ENCODE peak calls at places on chromosome 19, in six cellular contexts. One of them, this sample, is unnamed.
A peak's percentile ranks its signal among the peaks of the same experiment; 100 is the strongest.

GRCh38 chr19:3375221-3376088 is 9.1 kb downstream of the NFIC start:
- DNase-seq in cardiac muscle cell: peak; percentile 74
- DNase-seq in heart right ventricle: peak; percentile 84
- DNase-seq in IMR-90: peak; percentile 70
- DNase-seq in CD8-positive, alpha-beta T cell: no peak
- DNase-seq in HepG2: no peak
- DNase-seq in this sample: no peak

GRCh38 chr19:49128545-49129237 is 9.3 kb downstream of the PPFIA3 start:
- DNase-seq in HepG2: no peak
- DNase-seq in heart right ventricle: no peak
- DNase-seq in CD8-positive, alpha-beta T cell: no peak
- DNase-seq in IMR-90: no peak
- DNase-seq in cardiac muscle cell: no peak
- DNase-seq in this sample: no peak

GRCh38 chr19:1491114-1491848 is at the start of gene REEP6:
- DNase-seq in IMR-90: no peak
- DNase-seq in cardiac muscle cell: no peak
- DNase-seq in CD8-positive, alpha-beta T cell: no peak
- DNase-seq in heart right ventricle: no peak
- DNase-seq in HepG2: no peak
- DNase-seq in this sample: no peak

GRCh38 chr19:12112701-12113100 is 27.4 kb downstream of the ZNF20 start:
- DNase-seq in HepG2: peak; percentile 61
- DNase-seq in IMR-90: no peak
- DNase-seq in heart right ventricle: no peak
- DNase-seq in cardiac muscle cell: no peak
- DNase-seq in CD8-positive, alpha-beta T cell: no peak
- DNase-seq in this sample: no peak

GRCh38 chr19:48511321-48511731 is 309 bp downstream of the LMTK3 start:
- DNase-seq in IMR-90: no peak
- DNase-seq in CD8-positive, alpha-beta T cell: no peak
- DNase-seq in HepG2: no peak
- DNase-seq in heart right ventricle: no peak
- DNase-seq in cardiac muscle cell: no peak
- DNase-seq in this sample: no peak

GRCh38 chr19:33815410-33816340 is 19.0 kb downstream of the KCTD15 start:
- DNase-seq in HepG2: no peak
- DNase-seq in cardiac muscle cell: peak; percentile 59
- DNase-seq in IMR-90: peak; percentile 34
- DNase-seq in CD8-positive, alpha-beta T cell: no peak
- DNase-seq in heart right ventricle: no peak
- DNase-seq in this sample: no peak

GRCh38 chr19:43625918-43626579 is 6.6 kb upstream of the ZNF428 start:
- DNase-seq in CD8-positive, alpha-beta T cell: no peak
- DNase-seq in HepG2: no peak
- DNase-seq in cardiac muscle cell: peak; percentile 43
- DNase-seq in IMR-90: no peak
- DNase-seq in heart right ventricle: peak; percentile 24
- DNase-seq in this sample: no peak

GRCh38 chr19:46890423-46891170 is 29.8 kb downstream of the ARHGAP35 start:
- DNase-seq in cardiac muscle cell: peak; percentile 53
- DNase-seq in heart right ventricle: no peak
- DNase-seq in HepG2: peak; percentile 99
- DNase-seq in CD8-positive, alpha-beta T cell: no peak
- DNase-seq in IMR-90: peak; percentile 92
- DNase-seq in this sample: no peak

GRCh38 chr19:48123907-48124675 is 13.5 kb upstream of the PLA2G4C start:
- DNase-seq in cardiac muscle cell: peak; percentile 58
- DNase-seq in HepG2: peak; percentile 39
- DNase-seq in heart right ventricle: no peak
- DNase-seq in IMR-90: peak; percentile 73
- DNase-seq in CD8-positive, alpha-beta T cell: no peak
- DNase-seq in this sample: no peak

GRCh38 chr19:11296264-11296663 is 304 bp downstream of the TSPAN16 start:
- DNase-seq in heart right ventricle: no peak
- DNase-seq in HepG2: no peak
- DNase-seq in cardiac muscle cell: peak; percentile 83
- DNase-seq in CD8-positive, alpha-beta T cell: no peak
- DNase-seq in IMR-90: no peak
- DNase-seq in this sample: no peak

GRCh38 chr19:39434123-39435076 is 1.3 kb downstream of the RPS16 start:
- DNase-seq in CD8-positive, alpha-beta T cell: no peak
- DNase-seq in HepG2: no peak
- DNase-seq in heart right ventricle: no peak
- DNase-seq in cardiac muscle cell: no peak
- DNase-seq in IMR-90: no peak
- DNase-seq in this sample: no peak

GRCh38 chr19:33064117-33064777 is 441 bp downstream of the RHPN2 start:
- DNase-seq in heart right ventricle: peak; percentile 27
- DNase-seq in cardiac muscle cell: peak; percentile 15
- DNase-seq in HepG2: no peak
- DNase-seq in CD8-positive, alpha-beta T cell: no peak
- DNase-seq in IMR-90: no peak
- DNase-seq in this sample: peak; percentile 9

GRCh38 chr19:2574971-2575630 is 99.2 kb downstream of the GADD45B start:
- DNase-seq in CD8-positive, alpha-beta T cell: no peak
- DNase-seq in heart right ventricle: no peak
- DNase-seq in HepG2: no peak
- DNase-seq in IMR-90: no peak
- DNase-seq in cardiac muscle cell: no peak
- DNase-seq in this sample: no peak

GRCh38 chr19:48821633-48822032 is 10.8 kb upstream of the BCAT2 start:
- DNase-seq in CD8-positive, alpha-beta T cell: no peak
- DNase-seq in IMR-90: no peak
- DNase-seq in cardiac muscle cell: no peak
- DNase-seq in HepG2: no peak
- DNase-seq in heart right ventricle: no peak
- DNase-seq in this sample: no peak

GRCh38 chr19:4730740-4731171 is 7.1 kb upstream of the DPP9 start:
- DNase-seq in cardiac muscle cell: no peak
- DNase-seq in HepG2: no peak
- DNase-seq in IMR-90: no peak
- DNase-seq in CD8-positive, alpha-beta T cell: peak; percentile 42
- DNase-seq in heart right ventricle: peak; percentile 42
- DNase-seq in this sample: peak; percentile 63

GRCh38 chr19:29029271-29029670 is 183.7 kb downstream of the UQCRFS1 start:
- DNase-seq in heart right ventricle: no peak
- DNase-seq in cardiac muscle cell: no peak
- DNase-seq in IMR-90: peak; percentile 8
- DNase-seq in CD8-positive, alpha-beta T cell: no peak
- DNase-seq in HepG2: no peak
- DNase-seq in this sample: no peak

GRCh38 chr19:29031216-29031615 is 181.7 kb downstream of the UQCRFS1 start:
- DNase-seq in heart right ventricle: no peak
- DNase-seq in CD8-positive, alpha-beta T cell: no peak
- DNase-seq in HepG2: no peak
- DNase-seq in cardiac muscle cell: peak; percentile 25
- DNase-seq in IMR-90: no peak
- DNase-seq in this sample: no peak
- H3K27ac ChIP-seq in heart right ventricle: no peak overlapping the region
- H3K27ac ChIP-seq in CD8-positive, alpha-beta T cell: no peak overlapping the region
- H3K27ac ChIP-seq in HepG2: no peak overlapping the region
- H3K27ac ChIP-seq in cardiac muscle cell: no peak overlapping the region
- H3K27ac ChIP-seq in IMR-90: no peak overlapping the region
- H3K27ac ChIP-seq in this sample: no peak overlapping the region

DNA sequence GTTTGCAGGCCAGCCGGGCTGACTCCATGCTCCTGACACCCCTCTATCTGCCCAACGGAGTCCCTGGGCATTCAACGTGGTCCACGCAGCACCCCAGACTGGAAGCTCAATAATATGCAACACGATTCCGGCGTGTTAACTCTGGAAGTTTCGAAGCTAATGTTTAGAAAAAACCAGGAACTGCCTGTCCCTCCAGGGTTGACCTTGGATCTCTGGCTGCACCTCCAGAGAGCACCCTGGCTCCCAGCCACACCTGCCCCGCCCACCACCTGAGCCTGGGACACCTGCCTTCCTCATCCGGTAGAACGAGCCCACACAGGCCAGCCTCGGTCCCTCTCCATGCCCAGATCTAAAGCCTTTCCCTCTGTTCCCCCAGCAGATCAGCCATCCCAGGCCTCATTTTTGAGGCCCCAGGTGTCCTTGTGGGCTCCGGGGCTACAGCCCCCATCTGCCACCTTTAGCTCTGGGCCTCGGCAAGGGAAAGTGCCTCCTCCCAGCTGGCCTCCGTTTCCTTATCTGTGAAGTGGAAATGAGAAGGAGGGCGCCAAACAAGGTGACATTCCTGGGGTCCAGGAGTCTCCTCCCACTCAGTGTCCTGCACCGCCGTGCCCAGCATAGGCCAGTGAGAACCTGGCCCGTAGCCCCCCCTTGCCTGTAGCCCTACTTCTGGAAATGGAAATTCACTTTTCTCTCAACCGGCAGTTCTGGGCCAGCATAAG is 38.7 kb downstream of the KLF2 start:
- DNase-seq in cardiac muscle cell: no peak
- DNase-seq in heart right ventricle: no peak
- DNase-seq in HepG2: no peak
- DNase-seq in IMR-90: no peak
- DNase-seq in CD8-positive, alpha-beta T cell: no peak
- DNase-seq in this sample: no peak
- TF ChIP-seq CTCF in cardiac muscle cell: no peak
- TF ChIP-seq CTCF in heart right ventricle: no peak
- TF ChIP-seq CTCF in HepG2: no peak
- TF ChIP-seq CTCF in IMR-90: no peak
- TF ChIP-seq CTCF in CD8-positive, alpha-beta T cell: no peak
- TF ChIP-seq CTCF in this sample: no peak

DNA sequence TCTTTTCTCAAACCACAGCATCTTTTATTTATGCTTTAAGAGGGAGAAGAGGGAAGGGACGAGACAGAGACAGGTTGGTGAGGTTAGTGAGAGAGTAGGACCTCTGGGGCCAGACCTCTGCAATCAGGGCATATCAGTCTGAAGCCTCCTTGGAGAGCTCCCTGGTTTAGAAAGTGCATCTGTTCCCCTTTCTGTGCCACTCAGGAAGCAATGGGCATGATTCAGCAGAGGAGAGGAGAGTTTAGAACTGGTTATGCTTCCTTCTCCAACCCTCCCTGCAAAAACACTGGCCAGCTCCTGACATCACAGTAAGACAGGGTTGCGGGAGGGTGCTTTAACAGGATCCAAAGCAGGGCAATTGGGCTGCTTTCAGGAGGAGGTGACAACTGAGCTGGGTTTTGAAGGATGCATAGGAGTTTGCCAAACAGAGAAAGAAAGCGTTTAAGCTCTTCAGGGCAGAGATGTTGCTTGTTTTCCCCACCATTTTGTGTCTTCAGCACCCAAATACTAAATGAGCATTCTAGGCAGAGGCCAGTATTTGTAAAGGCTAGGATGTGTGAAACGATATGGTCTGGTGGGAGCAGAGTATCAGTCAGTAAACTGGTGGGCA is 33.1 kb downstream of the CERS4 start:
- DNase-seq in IMR-90: no peak
- DNase-seq in cardiac muscle cell: no peak
- DNase-seq in CD8-positive, alpha-beta T cell: no peak
- DNase-seq in HepG2: no peak
- DNase-seq in heart right ventricle: no peak
- DNase-seq in this sample: no peak
- H3K27me3 ChIP-seq in IMR-90: peaks cover 2% of the 10 kb centered on the region
- H3K27me3 ChIP-seq in cardiac muscle cell: no peaks in the 10 kb centered on the region
- H3K27me3 ChIP-seq in CD8-positive, alpha-beta T cell: no peaks in the 10 kb centered on the region
- H3K27me3 ChIP-seq in HepG2: no peaks in the 10 kb centered on the region
- H3K27me3 ChIP-seq in heart right ventricle: no peaks in the 10 kb centered on the region
- H3K27me3 ChIP-seq in this sample: no peaks in the 10 kb centered on the region

GRCh38 chr19:18972301-18972831 is 31.3 kb upstream of the HOMER3 start:
- DNase-seq in cardiac muscle cell: peak; percentile 77
- DNase-seq in IMR-90: peak; percentile 31
- DNase-seq in heart right ventricle: no peak
- DNase-seq in CD8-positive, alpha-beta T cell: no peak
- DNase-seq in HepG2: no peak
- DNase-seq in this sample: no peak
- H3K27ac ChIP-seq in cardiac muscle cell: no peak overlapping the region
- H3K27ac ChIP-seq in IMR-90: no peak overlapping the region
- H3K27ac ChIP-seq in heart right ventricle: peak overlapping the region; percentile 35
- H3K27ac ChIP-seq in CD8-positive, alpha-beta T cell: no peak overlapping the region
- H3K27ac ChIP-seq in HepG2: no peak overlapping the region
- H3K27ac ChIP-seq in this sample: no peak overlapping the region

GRCh38 chr19:50516859-50517703 is 3.4 kb upstream of the ASPDH start:
- DNase-seq in cardiac muscle cell: no peak
- DNase-seq in HepG2: no peak
- DNase-seq in heart right ventricle: no peak
- DNase-seq in CD8-positive, alpha-beta T cell: no peak
- DNase-seq in IMR-90: no peak
- DNase-seq in this sample: no peak

GRCh38 chr19:50519006-50519575 is 5.4 kb upstream of the ASPDH start:
- DNase-seq in IMR-90: no peak
- DNase-seq in cardiac muscle cell: no peak
- DNase-seq in heart right ventricle: no peak
- DNase-seq in CD8-positive, alpha-beta T cell: no peak
- DNase-seq in HepG2: no peak
- DNase-seq in this sample: no peak

GRCh38 chr19:50517704-50518075 is 4.0 kb upstream of the ASPDH start:
- DNase-seq in IMR-90: no peak
- DNase-seq in HepG2: no peak
- DNase-seq in heart right ventricle: no peak
- DNase-seq in cardiac muscle cell: no peak
- DNase-seq in CD8-positive, alpha-beta T cell: no peak
- DNase-seq in this sample: no peak

GRCh38 chr19:50516456-50516855 is 2.7 kb upstream of the ASPDH start:
- DNase-seq in heart right ventricle: no peak
- DNase-seq in cardiac muscle cell: no peak
- DNase-seq in IMR-90: no peak
- DNase-seq in HepG2: no peak
- DNase-seq in CD8-positive, alpha-beta T cell: no peak
- DNase-seq in this sample: no peak

DNA sequence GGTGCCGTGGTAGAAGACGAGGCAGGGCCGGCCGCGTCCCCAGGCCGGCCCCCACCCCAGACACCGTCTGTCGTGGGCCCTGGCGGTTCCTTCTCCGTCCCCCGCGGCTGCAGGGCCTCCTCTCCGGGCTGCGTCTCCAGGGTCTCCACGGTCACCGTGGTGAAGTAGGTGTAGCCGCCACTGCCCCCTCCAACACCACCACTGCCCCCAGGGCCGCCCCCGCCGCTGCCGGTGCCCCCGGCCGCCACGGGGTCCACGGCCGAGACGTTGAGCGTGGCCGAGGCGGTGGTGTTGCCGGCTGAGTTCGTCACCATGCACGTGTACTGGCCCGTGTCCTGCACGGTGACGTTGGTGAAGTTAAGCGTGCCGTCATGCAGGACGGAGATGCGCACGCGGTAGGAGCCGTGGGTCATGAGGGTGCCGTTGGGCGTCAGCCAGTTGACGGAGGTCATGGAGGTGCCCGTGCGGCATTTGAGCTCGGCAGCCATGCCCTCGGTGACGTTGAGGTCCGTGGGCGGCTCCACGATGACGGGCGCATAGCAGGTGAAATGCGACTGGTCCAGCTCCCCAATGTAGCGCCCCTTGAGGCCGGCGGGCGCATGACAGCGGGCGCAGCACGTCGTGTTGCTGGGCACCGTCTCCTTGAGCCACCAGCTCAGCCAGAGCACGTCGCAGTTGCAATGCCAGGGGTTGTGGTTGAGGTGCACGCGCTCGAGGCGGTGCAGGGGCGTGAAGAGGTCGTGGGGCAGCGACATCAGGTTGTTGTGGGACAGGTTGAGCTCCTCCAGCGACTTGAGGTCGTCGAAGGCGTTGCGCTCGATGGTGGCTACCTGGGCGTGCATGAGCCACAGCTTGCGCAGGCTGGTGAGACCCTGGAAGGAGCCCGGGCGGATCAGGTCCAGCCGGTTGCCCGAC is 4.6 kb upstream of the ASPDH start:
- DNase-seq in IMR-90: no peak
- DNase-seq in cardiac muscle cell: no peak
- DNase-seq in heart right ventricle: no peak
- DNase-seq in CD8-positive, alpha-beta T cell: no peak
- DNase-seq in HepG2: no peak
- DNase-seq in this sample: no peak
- TF ChIP-seq CTCF in IMR-90: no peak
- TF ChIP-seq CTCF in cardiac muscle cell: no peak
- TF ChIP-seq CTCF in heart right ventricle: no peak
- TF ChIP-seq CTCF in CD8-positive, alpha-beta T cell: no peak
- TF ChIP-seq CTCF in HepG2: peak; percentile 31
- TF ChIP-seq CTCF in this sample: no peak